ENCODE peak calls at places on chromosomes 12 and 14, in six cellular contexts. D, N, C, W, E and A are unnamed samples.

GRCh38 chr12:6281081-6281809 is 29.2 kb upstream of the PLEKHG6 start:
- DNase-seq in D (no peak), N (no peak), C (peak; percentile 46), W (no peak), E (no peak), A (peak; percentile 43)

GRCh38 chr14:69066396-69067171 is 86.3 kb downstream of the DCAF5 start:
- DNase-seq in D (no peak), N (no peak), C (no peak), W (no peak), E (no peak), A (no peak)

GRCh38 chr12:2017724-2018337 is 13.6 kb upstream of the DCP1B start:
- DNase-seq in D (no peak), N (no peak), C (peak; percentile 75), W (no peak), E (peak; percentile 49), A (no peak)

GRCh38 chr14:26525057-26525456 is 72.8 kb downstream of the NOVA1 start:
- DNase-seq in D (no peak), N (no peak), C (no peak), W (peak; percentile 17), E (no peak), A (no peak)

GRCh38 chr12:89016970-89017778 is 335.1 kb downstream of the DUSP6 start:
- DNase-seq in D (peak; percentile 53), N (peak; percentile 82), C (peak; percentile 58), W (peak; percentile 82), E (peak; percentile 83), A (peak; percentile 72)

GRCh38 chr12:72219937-72220336 is 52.2 kb upstream of the TRHDE start:
- DNase-seq in D (no peak), N (no peak), C (no peak), W (peak; percentile 41), E (no peak), A (no peak)

GRCh38 chr12:58877243-58877743 is 43.0 kb downstream of the LRIG3 start:
- DNase-seq in D (peak; percentile 100), N (no peak), C (no peak), W (peak; percentile 91), E (no peak), A (no peak)

GRCh38 chr12:91513354-91513753 is 330.7 kb upstream of the DCN start:
- DNase-seq in D (no peak), N (no peak), C (no peak), W (peak; percentile 6), E (no peak), A (no peak)

GRCh38 chr14:55419663-55420062 is 8.0 kb upstream of the ATG14 start:
- DNase-seq in D (no peak), N (no peak), C (no peak), W (no peak), E (no peak), A (no peak)

GRCh38 chr12:58030566-58031279 is 89.4 kb downstream of the ATP23 start:
- DNase-seq in D (peak; percentile 77), N (no peak), C (no peak), W (peak; percentile 7), E (no peak), A (no peak)

GRCh38 chr12:117151195-117152031 is 38.9 kb downstream of the FBXO21 start:
- DNase-seq in D (no peak), N (no peak), C (peak; percentile 78), W (peak; percentile 59), E (peak; percentile 88), A (peak; percentile 98)

GRCh38 chr12:92136883-92137582 is 8.6 kb downstream of the BTG1 start:
- DNase-seq in D (peak; percentile 87), N (peak; percentile 6), C (no peak), W (peak; percentile 97), E (peak; percentile 43), A (no peak)

GRCh38 chr12:62922539-62922938 is 12.4 kb downstream of the PPM1H start:
- DNase-seq in D (no peak), N (no peak), C (no peak), W (no peak), E (no peak), A (no peak)

GRCh38 chr14:83379371-83379770 is 1845.7 kb upstream of the SEL1L start:
- DNase-seq in D (no peak), N (no peak), C (no peak), W (no peak), E (no peak), A (no peak)

GRCh38 chr14:58899317-58899713 is 261.6 kb downstream of the DACT1 start:
- DNase-seq in D (peak; percentile 92), N (no peak), C (no peak), W (peak; percentile 83), E (no peak), A (no peak)

GRCh38 chr12:131195796-131196195 is 242.1 kb downstream of the ADGRD1 start:
- DNase-seq in D (no peak), N (no peak), C (peak; percentile 36), W (no peak), E (no peak), A (no peak)

GRCh38 chr12:46915861-46916260 is 90.1 kb upstream of the SLC38A4 start:
- DNase-seq in D (peak; percentile 67), N (no peak), C (no peak), W (peak; percentile 79), E (no peak), A (no peak)

GRCh38 chr12:11765421-11765816 is 115.9 kb downstream of the ETV6 start:
- DNase-seq in D (peak; percentile 86), N (no peak), C (no peak), W (peak; percentile 19), E (no peak), A (no peak)

GRCh38 chr12:106079148-106079738 is 59.5 kb downstream of the NUAK1 start:
- DNase-seq in D (no peak), N (no peak), C (no peak), W (no peak), E (no peak), A (peak; percentile 40)

GRCh38 chr12:104733717-104734175 is 224.3 kb downstream of the SLC41A2 start:
- DNase-seq in D (no peak), N (no peak), C (no peak), W (no peak), E (peak; percentile 51), A (peak; percentile 81)

GRCh38 chr14:41749425-41749824 is 142.7 kb downstream of the LRFN5 start:
- DNase-seq in D (peak; percentile 1), N (no peak), C (no peak), W (peak; percentile 40), E (no peak), A (no peak)

GRCh38 chr14:50038398-50039119 is 77.8 kb downstream of the VCPKMT start:
- DNase-seq in D (peak; percentile 95), N (no peak), C (no peak), W (peak; percentile 82), E (no peak), A (peak; percentile 52)

GRCh38 chr12:89862511-89863331 is 154.1 kb upstream of the ATP2B1 start:
- DNase-seq in D (no peak), N (peak; percentile 70), C (no peak), W (peak; percentile 14), E (no peak), A (no peak)

GRCh38 chr12:15752780-15753179 is 36.4 kb downstream of the EPS8 start:
- DNase-seq in D (peak; percentile 52), N (no peak), C (no peak), W (peak; percentile 75), E (no peak), A (no peak)

GRCh38 chr12:25811656-25812126 is 146.8 kb upstream of the RASSF8 start:
- DNase-seq in D (peak; percentile 68), N (peak; percentile 7), C (no peak), W (no peak), E (no peak), A (no peak)

GRCh38 chr12:6358886-6359285 is 16.5 kb downstream of the SCNN1A start:
- DNase-seq in D (no peak), N (no peak), C (no peak), W (no peak), E (no peak), A (no peak)

GRCh38 chr14:99137913-99138571 is 134.0 kb downstream of the BCL11B start:
- DNase-seq in D (no peak), N (peak; percentile 10), C (peak; percentile 48), W (no peak), E (no peak), A (peak; percentile 48)

DNA sequence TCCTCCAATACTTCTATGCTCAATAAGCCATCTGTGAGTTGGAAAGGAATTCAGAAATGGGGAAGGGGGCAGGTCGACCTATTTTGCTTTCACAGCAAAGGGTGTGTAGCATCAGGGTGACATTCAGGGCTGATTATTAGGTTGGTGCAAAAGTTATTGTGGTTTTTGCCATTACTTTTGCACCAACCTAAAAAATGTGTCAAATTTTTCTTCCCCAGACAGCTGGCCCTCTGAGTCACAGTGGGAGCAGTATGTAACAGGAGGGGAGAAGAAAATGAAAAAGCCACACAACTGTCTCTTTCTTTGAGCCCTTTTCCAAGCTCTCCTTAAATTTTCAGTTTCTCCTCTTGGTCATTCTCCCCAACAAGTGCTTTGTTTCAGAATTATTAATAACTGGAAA is 47.1 kb upstream of the GZMB start:
- DNase-seq in D (no peak), N (no peak), C (no peak), W (no peak), E (no peak), A (no peak)
- H3K4me3 ChIP-seq in D (no peak overlapping the region), N (no peak overlapping the region), C (no peak overlapping the region), W (no peak overlapping the region), E (no peak overlapping the region), A (no peak overlapping the region)

DNA sequence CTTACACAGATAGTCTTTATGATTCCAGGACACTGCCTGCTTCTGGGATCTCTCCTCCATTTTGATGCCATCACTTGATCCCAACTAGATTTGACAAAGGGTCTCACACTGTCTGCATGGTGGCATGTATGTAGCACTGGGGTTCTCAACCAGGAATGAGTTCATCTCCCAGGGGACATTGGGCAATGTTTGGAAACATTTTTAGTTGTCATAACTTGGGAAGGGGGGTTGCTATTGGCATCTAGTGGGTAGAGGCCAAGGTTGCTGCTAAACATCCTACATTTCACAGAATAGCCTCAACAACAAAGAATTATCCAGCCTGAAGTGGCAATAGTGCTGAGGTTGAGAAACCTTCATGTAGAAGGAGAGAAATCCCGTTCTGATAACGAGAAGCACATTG is 376.2 kb downstream of the DPF3 start:
- DNase-seq in D (no peak), N (no peak), C (no peak), W (no peak), E (no peak), A (no peak)
- H3K9ac ChIP-seq in D (no peak overlapping the region), N (peak overlapping the region; percentile 65), C (no peak overlapping the region), W (no peak overlapping the region), E (no peak overlapping the region), A (no peak overlapping the region)

GRCh38 chr12:124248862-124249825 is 45.7 kb upstream of the RFLNA start:
- DNase-seq in D (no peak), N (no peak), C (peak; percentile 18), W (peak; percentile 56), E (no peak), A (no peak)

GRCh38 chr12:124254126-124254525 is 40.8 kb upstream of the RFLNA start:
- DNase-seq in D (no peak), N (no peak), C (peak; percentile 32), W (no peak), E (no peak), A (no peak)

DNA sequence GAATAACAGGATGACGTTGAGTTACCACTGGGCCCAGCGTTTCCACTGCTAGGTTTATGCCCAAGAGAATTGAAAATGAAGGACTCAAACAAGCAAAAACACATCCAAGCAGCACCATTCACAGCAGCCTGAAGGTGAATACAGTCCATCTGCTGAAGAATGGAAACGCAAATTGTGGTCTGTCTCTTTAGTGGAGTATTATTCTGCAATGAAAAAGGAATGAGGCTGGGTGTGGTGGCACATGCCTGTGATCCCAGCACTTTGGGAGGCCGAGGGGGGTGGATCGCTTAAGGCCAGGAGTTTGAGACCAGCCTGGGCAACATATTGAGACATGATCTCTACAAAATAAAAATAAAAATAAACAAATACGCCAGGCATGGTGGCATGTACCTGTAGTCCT is 41.9 kb upstream of the RFLNA start:
- DNase-seq in D (no peak), N (no peak), C (no peak), W (no peak), E (no peak), A (no peak)
- H3K4me3 ChIP-seq in D (no peak overlapping the region), N (no peak overlapping the region), C (no peak overlapping the region), W (no peak overlapping the region), E (no peak overlapping the region), A (no peak overlapping the region)

GRCh38 chr14:103820382-103820781 is 27.0 kb downstream of the PPP1R13B start:
- DNase-seq in D (no peak), N (no peak), C (no peak), W (no peak), E (no peak), A (no peak)
- H3K9ac ChIP-seq in D (no peak overlapping the region), N (no peak overlapping the region), C (no peak overlapping the region), W (no peak overlapping the region), E (no peak overlapping the region), A (no peak overlapping the region)